ENCODE peak calls at places on chromosome 14, in ten cellular contexts. S, N, B, G, U, X, I, J, V and K are unnamed samples.

GRCh38 chr14:74488788-74489397 is 4.2 kb downstream of the NPC2 start:
- DNase-seq in B (peak; percentile 80), I (no peak), J (no peak), S (no peak), N (no peak), G (peak; percentile 68), V (no peak), X (no peak), U (no peak), K (peak; percentile 67)

GRCh38 chr14:99430491-99430890 is 50.2 kb downstream of the SETD3 start:
- DNase-seq in I (no peak), X (no peak), J (no peak), G (no peak), V (no peak), B (no peak), S (peak; percentile 32), U (peak; percentile 46), N (no peak), K (no peak)

GRCh38 chr14:20754308-20754707 is 8.6 kb downstream of the EDDM3A start:
- DNase-seq in J (no peak), N (no peak), B (no peak), V (no peak), X (no peak), S (no peak), I (no peak), U (no peak), G (no peak), K (no peak)

GRCh38 chr14:61756135-61756534 is 6.1 kb upstream of the SNAPC1 start:
- DNase-seq in G (peak; percentile 58), J (no peak), V (no peak), S (no peak), I (no peak), N (no peak), X (no peak), B (no peak), U (no peak), K (no peak)

GRCh38 chr14:92481386-92481785 is 32.2 kb upstream of the RIN3 start:
- DNase-seq in J (no peak), X (no peak), B (peak; percentile 64), S (no peak), G (peak; percentile 67), V (no peak), N (no peak), U (no peak), I (no peak), K (peak; percentile 64)

GRCh38 chr14:68230941-68231717 is 411.6 kb downstream of the RAD51B start:
- DNase-seq in B (peak; percentile 66), G (peak; percentile 46), X (no peak), V (no peak), I (no peak), U (peak; percentile 46), S (no peak), J (no peak), N (no peak), K (peak; percentile 79)

GRCh38 chr14:50018236-50019210 is 97.8 kb downstream of the VCPKMT start:
- DNase-seq in G (peak; percentile 39), J (no peak), I (no peak), N (no peak), U (peak; percentile 59), V (no peak), B (peak; percentile 43), S (no peak), X (no peak), K (peak; percentile 80)

GRCh38 chr14:35533357-35534129 is 421 bp upstream of the INSM2 start:
- DNase-seq in I (peak; percentile 22), U (peak; percentile 33), X (no peak), V (no peak), N (no peak), B (peak; percentile 21), G (peak; percentile 63), S (peak; percentile 73), J (peak; percentile 66), K (peak; percentile 34)

GRCh38 chr14:95130545-95130944 is 26.8 kb downstream of the DICER1 start:
- DNase-seq in X (no peak), V (no peak), S (no peak), N (no peak), J (no peak), I (no peak), B (no peak), G (no peak), U (no peak), K (no peak)

GRCh38 chr14:104925941-104926609 is 1.4 kb downstream of the PLD4 start:
- DNase-seq in B (no peak), J (no peak), V (no peak), S (no peak), U (no peak), N (no peak), I (no peak), X (no peak), G (peak; percentile 34), K (no peak)

GRCh38 chr14:22865424-22866215 is 5.9 kb upstream of the LRP10 start:
- DNase-seq in S (no peak), B (no peak), V (no peak), X (no peak), I (no peak), N (no peak), G (no peak), U (no peak), J (peak; percentile 72), K (no peak)

GRCh38 chr14:93725002-93725582 is 63.2 kb downstream of the PRIMA1 start:
- DNase-seq in U (no peak), I (no peak), X (no peak), B (no peak), G (no peak), V (no peak), J (no peak), N (no peak), S (no peak), K (no peak)

GRCh38 chr14:104304451-104305351 is 166.3 kb downstream of the KIF26A start:
- DNase-seq in V (no peak), X (no peak), N (no peak), U (no peak), B (no peak), J (no peak), I (no peak), S (no peak), G (no peak), K (no peak)

GRCh38 chr14:100359111-100359510 is 36.0 kb downstream of the SLC25A47 start:
- DNase-seq in J (no peak), V (no peak), B (no peak), G (no peak), I (no peak), N (no peak), U (no peak), S (no peak), X (no peak), K (no peak)

GRCh38 chr14:54676822-54677708 is 110.1 kb downstream of the SAMD4A start:
- DNase-seq in I (no peak), G (peak; percentile 95), X (no peak), U (peak; percentile 40), N (no peak), B (peak; percentile 97), V (peak; percentile 83), J (no peak), S (no peak), K (peak; percentile 96)

GRCh38 chr14:29900609-29901350 is 26.9 kb downstream of the PRKD1 start:
- DNase-seq in G (no peak), X (no peak), N (no peak), V (no peak), S (no peak), I (no peak), B (no peak), U (no peak), J (no peak), K (no peak)

GRCh38 chr14:90487462-90487861 is 90.6 kb downstream of the CALM1 start:
- DNase-seq in I (no peak), X (no peak), V (no peak), J (no peak), G (no peak), N (no peak), B (no peak), S (peak; percentile 4), U (no peak), K (no peak)

GRCh38 chr14:95236221-95236620 is 78.9 kb upstream of the DICER1 start:
- DNase-seq in N (no peak), X (no peak), S (no peak), G (no peak), B (no peak), V (no peak), I (no peak), U (no peak), J (no peak), K (no peak)

GRCh38 chr14:92726135-92726932 is 22.1 kb downstream of the LGMN start:
- DNase-seq in G (peak; percentile 97), B (peak; percentile 96), U (peak; percentile 85), X (no peak), V (peak; percentile 61), S (no peak), N (no peak), I (peak; percentile 71), J (peak; percentile 48), K (peak; percentile 89)